ENCODE peak calls at places on chromosomes 5 and 9, in ten cellular contexts. R, V, B, J, T, M, U, H, L and C are unnamed samples.

GRCh38 chr5:137808503-137809135 is 54.5 kb upstream of the HNRNPA0 start:
- DNase-seq in R (no peak), V (no peak), B (no peak), J (no peak), T (no peak), M (no peak), U (no peak), H (no peak), L (no peak), C (no peak)

GRCh38 chr9:16516887-16517286 is 353.6 kb downstream of the BNC2 start:
- DNase-seq in R (no peak), V (no peak), B (peak; percentile 46), J (no peak), T (no peak), M (no peak), U (no peak), H (no peak), L (no peak), C (no peak)

GRCh38 chr9:36470891-36471290 is 70.8 kb upstream of the RNF38 start:
- DNase-seq in R (no peak), V (peak; percentile 11), B (peak; percentile 45), J (no peak), T (peak; percentile 34), M (peak; percentile 70), U (peak; percentile 65), H (peak; percentile 52), L (peak; percentile 66), C (peak; percentile 75)

GRCh38 chr9:132773093-132773492 is 102.8 kb downstream of the GTF3C4 start:
- DNase-seq in R (no peak), V (no peak), B (no peak), J (no peak), T (no peak), M (no peak), U (no peak), H (no peak), L (no peak), C (no peak)

GRCh38 chr9:36441966-36442365 is 41.9 kb upstream of the RNF38 start:
- DNase-seq in R (no peak), V (no peak), B (no peak), J (no peak), T (no peak), M (no peak), U (no peak), H (no peak), L (no peak), C (no peak)

GRCh38 chr9:35464056-35465025 is 25.6 kb upstream of the RUSC2 start:
- DNase-seq in R (no peak), V (no peak), B (no peak), J (no peak), T (no peak), M (no peak), U (no peak), H (no peak), L (no peak), C (no peak)

GRCh38 chr5:160198886-160199409 is 30.4 kb upstream of the FABP6 start:
- DNase-seq in R (no peak), V (no peak), B (no peak), J (no peak), T (no peak), M (no peak), U (no peak), H (no peak), L (no peak), C (no peak)

GRCh38 chr5:135056316-135057030 is 22.4 kb upstream of the PITX1 start:
- DNase-seq in R (no peak), V (no peak), B (no peak), J (no peak), T (no peak), M (no peak), U (no peak), H (no peak), L (no peak), C (no peak)

GRCh38 chr5:172637122-172637580 is 3.9 kb upstream of the NEURL1B start:
- DNase-seq in R (peak; percentile 28), V (no peak), B (no peak), J (no peak), T (peak; percentile 20), M (peak; percentile 84), U (no peak), H (no peak), L (no peak), C (no peak)

GRCh38 chr5:139058121-139058520 is 140.0 kb downstream of the SIL1 start:
- DNase-seq in R (no peak), V (no peak), B (peak; percentile 16), J (no peak), T (no peak), M (no peak), U (no peak), H (no peak), L (no peak), C (no peak)

GRCh38 chr9:68489636-68490035 is 51.0 kb downstream of the TMEM252 start:
- DNase-seq in R (no peak), V (no peak), B (no peak), J (no peak), T (no peak), M (no peak), U (no peak), H (no peak), L (no peak), C (no peak)

GRCh38 chr9:136345281-136346156 is 18.0 kb downstream of the DNLZ start:
- DNase-seq in R (peak; percentile 57), V (no peak), B (no peak), J (peak; percentile 76), T (peak; percentile 71), M (peak; percentile 84), U (peak; percentile 76), H (peak; percentile 80), L (no peak), C (peak; percentile 65)
- TF ChIP-seq CTCF in R (peak; percentile 34), V (no peak), B (peak; percentile 6), J (peak; percentile 53), T (peak; percentile 38), M (no peak), U (peak; percentile 56), H (peak; percentile 39), L (no peak), C (no peak)

GRCh38 chr5:102755691-102756371 is 726 bp downstream of the PAM start:
- DNase-seq in R (peak; percentile 50), V (peak; percentile 59), B (peak; percentile 74), J (peak; percentile 58), T (peak; percentile 41), M (peak; percentile 88), U (peak; percentile 68), H (peak; percentile 68), L (peak; percentile 63), C (peak; percentile 71)

GRCh38 chr5:102753889-102754498 is 1.1 kb upstream of the PAM start:
- DNase-seq in R (no peak), V (no peak), B (no peak), J (no peak), T (no peak), M (no peak), U (no peak), H (no peak), L (peak; percentile 34), C (peak; percentile 20)

GRCh38 chr5:102758576-102758975 is 3.5 kb downstream of the PAM start:
- DNase-seq in R (no peak), V (no peak), B (no peak), J (no peak), T (no peak), M (no peak), U (no peak), H (no peak), L (no peak), C (no peak)

GRCh38 chr5:102750435-102750834 is 4.7 kb upstream of the PAM start:
- DNase-seq in R (no peak), V (no peak), B (no peak), J (no peak), T (no peak), M (no peak), U (no peak), H (no peak), L (no peak), C (no peak)

GRCh38 chr5:102754499-102755424 is at the start of gene PAM:
- DNase-seq in R (peak; percentile 49), V (peak; percentile 68), B (peak; percentile 77), J (peak; percentile 86), T (peak; percentile 71), M (peak; percentile 88), U (peak; percentile 89), H (peak; percentile 80), L (peak; percentile 84), C (peak; percentile 81)
- TF ChIP-seq POLR2A in R (peak; percentile 25), V (peak; percentile 77), B (peak; percentile 53), J (no peak), T (peak; percentile 32), M (no peak), U (no peak), H (no peak), L (peak; percentile 28), C (no peak)

DNA sequence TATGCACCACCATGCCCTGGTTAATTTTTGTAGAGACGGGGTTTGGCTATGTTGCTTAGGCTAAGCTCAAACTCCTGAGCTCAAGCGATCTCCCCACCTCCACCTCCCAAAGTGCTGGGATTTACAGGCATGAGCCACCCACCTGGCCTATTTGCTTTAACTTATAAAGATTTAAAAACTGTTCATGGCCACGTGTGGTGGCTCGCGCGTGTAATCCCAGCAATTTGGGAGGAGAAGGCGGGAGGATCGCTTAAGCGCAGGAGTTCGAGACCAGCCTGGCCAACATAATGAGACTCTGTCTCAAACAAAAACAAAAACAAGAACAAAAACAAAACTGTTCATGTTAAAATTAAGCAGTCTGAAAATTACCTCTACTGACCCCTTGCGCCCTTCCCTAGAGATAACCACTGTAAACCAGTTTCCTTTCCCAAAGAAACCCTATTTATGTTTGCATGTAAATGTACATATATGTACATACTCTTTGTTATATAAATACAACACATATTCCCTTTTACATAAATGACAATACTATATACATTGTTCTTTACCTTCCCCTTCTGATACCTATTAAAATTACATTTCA is 1.5 kb downstream of the AK6 start:
- DNase-seq in R (no peak), V (no peak), B (peak; percentile 24), J (no peak), T (no peak), M (no peak), U (no peak), H (no peak), L (no peak), C (no peak)
- TF ChIP-seq CTCF in R (no peak), V (no peak), B (no peak), J (no peak), T (no peak), M (no peak), U (no peak), H (no peak), L (no peak), C (no peak)

GRCh38 chr5:33440482-33441240 is at the start of gene TARS1:
- DNase-seq in R (peak; percentile 100), V (peak; percentile 99), B (peak; percentile 100), J (peak; percentile 97), T (peak; percentile 99), M (peak; percentile 100), U (peak; percentile 99), H (peak; percentile 96), L (peak; percentile 98), C (peak; percentile 99)
- TF ChIP-seq POLR2A in R (peak; percentile 81), V (peak; percentile 88), B (peak; percentile 76), J (peak; percentile 88), T (peak; percentile 66), M (peak; percentile 90), U (no peak), H (no peak), L (peak; percentile 74), C (peak; percentile 90)

DNA sequence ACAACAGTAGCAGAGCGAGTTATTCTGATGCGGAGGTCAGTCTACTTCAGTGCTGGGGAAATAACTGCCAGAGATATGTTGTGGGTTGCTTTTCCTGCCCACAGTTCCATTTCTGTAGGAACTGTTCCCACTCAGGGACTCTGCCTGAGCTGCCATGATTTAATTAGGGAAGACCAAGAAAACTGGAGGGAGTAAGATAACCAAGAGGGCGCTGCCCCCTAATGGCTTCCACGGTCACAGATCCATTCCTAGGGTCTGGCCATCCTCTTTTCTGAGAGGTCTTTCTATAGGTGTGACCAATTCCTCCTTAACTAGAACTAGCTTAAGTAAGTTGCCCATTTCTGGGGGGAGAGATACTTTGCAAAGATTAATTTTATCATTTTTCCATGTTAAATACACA is 125.9 kb downstream of the APBA1 start:
- DNase-seq in R (peak; percentile 4), V (no peak), B (peak; percentile 1), J (no peak), T (no peak), M (no peak), U (no peak), H (no peak), L (no peak), C (peak; percentile 61)
- TF ChIP-seq CTCF in R (no peak), V (no peak), B (no peak), J (peak; percentile 45), T (no peak), M (no peak), U (peak; percentile 30), H (peak; percentile 27), L (no peak), C (no peak)